ENCODE peak calls at places on chromosomes 16 and 17, in seven cellular contexts. One of them, this sample, is unnamed.

GRCh38 chr17:56624315-56624714 is 30.8 kb downstream of the NOG start:
- DNase-seq in NCI-H2029 treated with DMSO at 0.1 percent for 48 hours: no peak
- DNase-seq in amniotic epithelial cell: no peak
- DNase-seq in EL: no peak
- DNase-seq in HCEC 1CT: peak
- DNase-seq in neural crest cell: no peak
- DNase-seq in endothelial cell: no peak
- DNase-seq in this sample: no peak

GRCh38 chr17:76124582-76125390 is 16.3 kb downstream of the FOXJ1 start:
- DNase-seq in NCI-H2029 treated with DMSO at 0.1 percent for 48 hours: no peak
- DNase-seq in amniotic epithelial cell: no peak
- DNase-seq in EL: peak
- DNase-seq in HCEC 1CT: no peak
- DNase-seq in neural crest cell: no peak
- DNase-seq in endothelial cell: no peak
- DNase-seq in this sample: no peak

GRCh38 chr16:89040391-89040790 is 53.3 kb upstream of the ACSF3 start:
- DNase-seq in NCI-H2029 treated with DMSO at 0.1 percent for 48 hours: no peak
- DNase-seq in amniotic epithelial cell: no peak
- DNase-seq in EL: no peak
- DNase-seq in HCEC 1CT: no peak
- DNase-seq in neural crest cell: no peak
- DNase-seq in endothelial cell: no peak
- DNase-seq in this sample: no peak

GRCh38 chr17:75875182-75875939 is 3.0 kb downstream of the TRIM47 start:
- DNase-seq in NCI-H2029 treated with DMSO at 0.1 percent for 48 hours: no peak
- DNase-seq in amniotic epithelial cell: no peak
- DNase-seq in EL: no peak
- DNase-seq in HCEC 1CT: no peak
- DNase-seq in neural crest cell: no peak
- DNase-seq in endothelial cell: no peak
- DNase-seq in this sample: no peak

GRCh38 chr16:81808933-81809480 is 29.9 kb downstream of the PLCG2 start:
- DNase-seq in NCI-H2029 treated with DMSO at 0.1 percent for 48 hours: no peak
- DNase-seq in amniotic epithelial cell: no peak
- DNase-seq in EL: no peak
- DNase-seq in HCEC 1CT: no peak
- DNase-seq in neural crest cell: no peak
- DNase-seq in endothelial cell: no peak
- DNase-seq in this sample: no peak

GRCh38 chr17:18238299-18238698 is 12.9 kb downstream of the LLGL1 start:
- DNase-seq in NCI-H2029 treated with DMSO at 0.1 percent for 48 hours: no peak
- DNase-seq in amniotic epithelial cell: no peak
- DNase-seq in EL: no peak
- DNase-seq in HCEC 1CT: no peak
- DNase-seq in neural crest cell: no peak
- DNase-seq in endothelial cell: no peak
- DNase-seq in this sample: no peak

GRCh38 chr17:9987779-9988585 is 82.9 kb upstream of the RCVRN start:
- DNase-seq in NCI-H2029 treated with DMSO at 0.1 percent for 48 hours: no peak
- DNase-seq in amniotic epithelial cell: no peak
- DNase-seq in EL: peak
- DNase-seq in HCEC 1CT: no peak
- DNase-seq in neural crest cell: peak
- DNase-seq in endothelial cell: peak
- DNase-seq in this sample: no peak

GRCh38 chr17:68614718-68615117 is 13.6 kb upstream of the FAM20A start:
- DNase-seq in NCI-H2029 treated with DMSO at 0.1 percent for 48 hours: no peak
- DNase-seq in amniotic epithelial cell: no peak
- DNase-seq in EL: no peak
- DNase-seq in HCEC 1CT: no peak
- DNase-seq in neural crest cell: no peak
- DNase-seq in endothelial cell: no peak
- DNase-seq in this sample: no peak

GRCh38 chr17:50051082-50051576 is 4.8 kb upstream of the ITGA3 start:
- DNase-seq in NCI-H2029 treated with DMSO at 0.1 percent for 48 hours: no peak
- DNase-seq in amniotic epithelial cell: peak
- DNase-seq in EL: peak
- DNase-seq in HCEC 1CT: peak
- DNase-seq in neural crest cell: no peak
- DNase-seq in endothelial cell: no peak
- DNase-seq in this sample: no peak

GRCh38 chr17:31494259-31495048 is 103.0 kb downstream of the RAB11FIP4 start:
- DNase-seq in NCI-H2029 treated with DMSO at 0.1 percent for 48 hours: peak
- DNase-seq in amniotic epithelial cell: no peak
- DNase-seq in EL: no peak
- DNase-seq in HCEC 1CT: no peak
- DNase-seq in neural crest cell: no peak
- DNase-seq in endothelial cell: no peak
- DNase-seq in this sample: no peak

GRCh38 chr17:67413399-67413798 is 36.3 kb downstream of the PITPNC1 start:
- DNase-seq in NCI-H2029 treated with DMSO at 0.1 percent for 48 hours: no peak
- DNase-seq in amniotic epithelial cell: no peak
- DNase-seq in EL: no peak
- DNase-seq in HCEC 1CT: no peak
- DNase-seq in neural crest cell: no peak
- DNase-seq in endothelial cell: no peak
- DNase-seq in this sample: no peak

This sample was measured in HS-27A.